ENCODE peak calls at places on chromosome 22, in four cellular contexts. K is retinal pigment epithelial cell, F is ovary, A is astrocyte. X is an unnamed sample.

GRCh38 chr22:45009881-45010531 is at the start of gene PHF21B:
- DNase-seq in K (no peak), F (peak), A (no peak), X (no peak)

GRCh38 chr22:20777420-20778177 is 3.7 kb downstream of the SERPIND1 start:
- DNase-seq in K (peak), F (no peak), A (peak), X (peak)

GRCh38 chr22:38715852-38716251 is 10.1 kb downstream of the GTPBP1 start:
- DNase-seq in K (no peak), F (no peak), A (no peak), X (no peak)

GRCh38 chr22:23060612-23061400 is 9.5 kb upstream of the GNAZ start:
- DNase-seq in K (no peak), F (no peak), A (no peak), X (no peak)

GRCh38 chr22:28935713-28936112 is 52.3 kb downstream of the ZNRF3 start:
- DNase-seq in K (no peak), F (no peak), A (no peak), X (no peak)

GRCh38 chr22:17410576-17410975 is 41.3 kb downstream of the CECR2 start:
- DNase-seq in K (no peak), F (no peak), A (peak), X (no peak)

GRCh38 chr22:29443452-29443851 is 5.1 kb downstream of the RFPL1 start:
- DNase-seq in K (peak), F (no peak), A (no peak), X (no peak)

GRCh38 chr22:30195245-30196140 is 51.1 kb downstream of the LIF start:
- DNase-seq in K (no peak), F (no peak), A (no peak), X (no peak)

GRCh38 chr22:46045459-46046298 is 68.7 kb upstream of the WNT7B start:
- DNase-seq in K (no peak), F (peak), A (no peak), X (no peak)
- H3K4me3 ChIP-seq in K (no peak), F (peak), A (peak), X (peak)

DNA sequence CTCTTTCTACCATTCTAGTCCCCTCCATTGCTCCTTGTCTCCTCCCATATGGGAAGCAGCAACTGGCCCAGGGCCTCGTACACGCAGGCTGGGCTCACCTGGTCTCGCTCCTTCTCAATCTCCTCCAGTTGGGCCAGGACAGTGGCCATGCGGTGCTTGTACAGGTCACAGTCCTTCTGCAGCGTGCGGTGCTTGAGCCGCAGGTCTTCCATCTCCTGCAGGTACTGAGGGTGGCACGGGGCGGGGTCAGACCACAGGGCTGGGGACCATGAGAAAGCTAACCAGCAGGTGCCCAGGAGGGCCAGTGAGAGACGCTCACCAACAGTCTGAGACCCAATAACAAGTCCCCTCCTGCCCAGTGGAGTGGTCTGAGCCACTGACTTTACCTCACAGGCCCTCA is 11.5 kb downstream of the CARD10 start:
- DNase-seq in K (no peak), F (no peak), A (no peak), X (no peak)
- H3K4me3 ChIP-seq in K (no peak), F (no peak), A (no peak), X (no peak)

GRCh38 chr22:46056169-46057041 is 79.4 kb upstream of the WNT7B start:
- DNase-seq in K (no peak), F (peak), A (peak), X (no peak)
- H3K4me3 ChIP-seq in K (no peak), F (peak), A (peak), X (peak)

GRCh38 chr22:50676211-50676636 is 3.6 kb downstream of the SHANK3 start:
- DNase-seq in K (no peak), F (no peak), A (no peak), X (no peak)

GRCh38 chr22:50675553-50676199 is 3.1 kb downstream of the SHANK3 start:
- DNase-seq in K (no peak), F (no peak), A (no peak), X (no peak)

GRCh38 chr22:50674127-50674493 is 1.5 kb downstream of the SHANK3 start:
- DNase-seq in K (no peak), F (no peak), A (no peak), X (no peak)

GRCh38 chr22:50673231-50674126 is 856 bp downstream of the SHANK3 start:
- DNase-seq in K (no peak), F (no peak), A (no peak), X (no peak)

GRCh38 chr22:50674606-50675552 is 2.3 kb downstream of the SHANK3 start:
- DNase-seq in K (no peak), F (no peak), A (no peak), X (no peak)
- H3K4me3 ChIP-seq in K (peak), F (peak), A (peak), X (peak)

DNA sequence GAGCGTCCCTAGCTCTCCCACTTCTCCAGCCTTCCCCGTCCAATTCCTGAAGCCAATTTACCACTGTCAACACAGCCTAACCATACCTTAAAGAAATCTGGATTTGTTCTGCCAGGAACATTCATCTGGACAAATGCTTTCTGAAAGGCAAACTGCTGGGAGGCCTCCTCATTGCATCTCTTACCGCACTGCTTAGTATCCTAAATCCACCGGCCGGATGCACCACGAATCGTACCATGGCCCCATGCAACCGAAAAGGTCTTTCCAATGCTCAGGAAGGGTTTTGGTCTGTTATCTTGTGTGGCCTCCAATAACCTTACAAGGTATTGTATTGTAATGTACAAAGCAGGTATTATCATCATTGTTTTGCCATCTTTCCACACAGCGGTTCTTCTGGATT is 57.6 kb downstream of the MYH9 start:
- DNase-seq in K (no peak), F (no peak), A (no peak), X (no peak)
- H3K4me3 ChIP-seq in K (no peak), F (no peak), A (peak), X (no peak)

DNA sequence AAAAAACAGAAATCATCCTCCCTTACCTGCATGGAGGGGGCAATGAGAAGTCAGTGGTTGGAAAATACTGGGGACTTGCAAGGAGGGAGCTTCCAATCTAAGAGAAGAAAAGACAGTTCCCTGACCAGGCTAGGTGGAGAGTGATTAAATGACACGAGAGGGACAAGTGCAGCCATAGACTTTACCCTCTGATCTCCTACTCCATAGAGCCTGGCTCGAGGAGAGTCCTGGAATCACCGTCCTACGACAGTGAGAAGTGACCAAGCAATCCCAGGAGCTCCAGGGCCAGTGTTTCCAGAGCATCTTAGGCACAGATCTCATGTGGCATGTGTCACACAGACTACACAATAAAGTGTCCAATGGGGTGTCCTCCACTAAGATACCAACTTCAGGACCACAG is 25.7 kb downstream of the MYH9 start:
- DNase-seq in K (no peak), F (no peak), A (no peak), X (no peak)
- H3K4me3 ChIP-seq in K (no peak), F (no peak), A (no peak), X (no peak)

GRCh38 chr22:40179535-40179934 is 1.8 kb downstream of the TNRC6B start:
- DNase-seq in K (no peak), F (no peak), A (no peak), X (no peak)
- H3K4me3 ChIP-seq in K (peak), F (no peak), A (peak), X (peak)

X was measured in epithelial cell of proximal tubule.